ENCODE peak calls at places on chromosome 9, in six cellular contexts. One of them, this sample, is unnamed.

GRCh38 chr9:85166808-85167545 is 497.4 kb downstream of the NTRK2 start:
- DNase-seq in A549: no peak
- DNase-seq in SK-N-SH: no peak
- DNase-seq in GM12878: no peak
- DNase-seq in K562: no peak
- DNase-seq in HepG2: no peak
- DNase-seq in this sample: no peak

GRCh38 chr9:137007060-137007815 is 10.9 kb upstream of the CLIC3 start:
- DNase-seq in A549: no peak
- DNase-seq in GM12878: no peak
- DNase-seq in SK-N-SH: no peak
- DNase-seq in K562: no peak
- DNase-seq in HepG2: no peak
- DNase-seq in this sample: no peak

GRCh38 chr9:98772364-98773155 is 23.8 kb downstream of the ANKS6 start:
- DNase-seq in A549: no peak
- DNase-seq in HepG2: no peak
- DNase-seq in GM12878: no peak
- DNase-seq in K562: no peak
- DNase-seq in SK-N-SH: no peak
- DNase-seq in this sample: no peak

GRCh38 chr9:137129089-137129455 is 9.9 kb upstream of the GRIN1 start:
- DNase-seq in SK-N-SH: peak
- DNase-seq in K562: peak
- DNase-seq in GM12878: no peak
- DNase-seq in HepG2: no peak
- DNase-seq in A549: peak
- DNase-seq in this sample: no peak

GRCh38 chr9:118362123-118362522 is 657.9 kb downstream of the TLR4 start:
- DNase-seq in GM12878: no peak
- DNase-seq in SK-N-SH: no peak
- DNase-seq in A549: no peak
- DNase-seq in HepG2: no peak
- DNase-seq in K562: no peak
- DNase-seq in this sample: no peak

GRCh38 chr9:19231126-19232035 is 888 bp downstream of the DENND4C start:
- DNase-seq in HepG2: no peak
- DNase-seq in A549: peak
- DNase-seq in GM12878: no peak
- DNase-seq in K562: peak
- DNase-seq in SK-N-SH: peak
- DNase-seq in this sample: no peak

GRCh38 chr9:15529566-15530324 is 19.0 kb upstream of the PSIP1 start:
- DNase-seq in HepG2: no peak
- DNase-seq in K562: no peak
- DNase-seq in GM12878: peak
- DNase-seq in SK-N-SH: no peak
- DNase-seq in A549: no peak
- DNase-seq in this sample: no peak

GRCh38 chr9:112078432-112078831 is 96.7 kb downstream of the SUSD1 start:
- DNase-seq in HepG2: no peak
- DNase-seq in GM12878: peak
- DNase-seq in A549: no peak
- DNase-seq in SK-N-SH: no peak
- DNase-seq in K562: no peak
- DNase-seq in this sample: no peak

GRCh38 chr9:126791406-126792230 is 13.2 kb upstream of the ZBTB43 start:
- DNase-seq in K562: no peak
- DNase-seq in SK-N-SH: no peak
- DNase-seq in HepG2: peak
- DNase-seq in A549: peak
- DNase-seq in GM12878: no peak
- DNase-seq in this sample: no peak

GRCh38 chr9:98795970-98796363 is 388 bp downstream of the ANKS6 start:
- DNase-seq in HepG2: no peak
- DNase-seq in K562: peak
- DNase-seq in A549: no peak
- DNase-seq in GM12878: no peak
- DNase-seq in SK-N-SH: no peak
- DNase-seq in this sample: peak

GRCh38 chr9:114307323-114308250 is 15.3 kb upstream of the ORM1 start:
- DNase-seq in K562: no peak
- DNase-seq in GM12878: no peak
- DNase-seq in HepG2: no peak
- DNase-seq in SK-N-SH: no peak
- DNase-seq in A549: no peak
- DNase-seq in this sample: peak

GRCh38 chr9:127589955-127590370 is 22.1 kb upstream of the STXBP1 start:
- DNase-seq in HepG2: peak
- DNase-seq in SK-N-SH: peak
- DNase-seq in A549: peak
- DNase-seq in K562: peak
- DNase-seq in GM12878: no peak
- DNase-seq in this sample: peak

GRCh38 chr9:11946521-11946920 is 746.7 kb upstream of the TYRP1 start:
- DNase-seq in K562: no peak
- DNase-seq in SK-N-SH: no peak
- DNase-seq in GM12878: no peak
- DNase-seq in A549: no peak
- DNase-seq in HepG2: no peak
- DNase-seq in this sample: no peak

GRCh38 chr9:35002623-35003022 is 13.1 kb downstream of the DNAJB5 start:
- DNase-seq in A549: no peak
- DNase-seq in K562: no peak
- DNase-seq in HepG2: no peak
- DNase-seq in SK-N-SH: peak
- DNase-seq in GM12878: no peak
- DNase-seq in this sample: no peak

GRCh38 chr9:76886318-76886717 is 19.6 kb downstream of the PRUNE2 start:
- DNase-seq in K562: no peak
- DNase-seq in GM12878: no peak
- DNase-seq in SK-N-SH: no peak
- DNase-seq in A549: no peak
- DNase-seq in HepG2: no peak
- DNase-seq in this sample: no peak

GRCh38 chr9:7433508-7434292 is 365.9 kb downstream of the DMAC1 start:
- DNase-seq in HepG2: no peak
- DNase-seq in GM12878: no peak
- DNase-seq in K562: no peak
- DNase-seq in A549: no peak
- DNase-seq in SK-N-SH: no peak
- DNase-seq in this sample: no peak

GRCh38 chr9:110933350-110934001 is 104.8 kb downstream of the LPAR1 start:
- DNase-seq in SK-N-SH: no peak
- DNase-seq in HepG2: no peak
- DNase-seq in A549: no peak
- DNase-seq in GM12878: peak
- DNase-seq in K562: no peak
- DNase-seq in this sample: no peak

GRCh38 chr9:99118782-99119466 is 14.0 kb downstream of the TGFBR1 start:
- DNase-seq in HepG2: no peak
- DNase-seq in K562: no peak
- DNase-seq in SK-N-SH: no peak
- DNase-seq in GM12878: peak
- DNase-seq in A549: no peak
- DNase-seq in this sample: no peak

GRCh38 chr9:32378993-32379729 is 5.3 kb upstream of the ACO1 start:
- DNase-seq in A549: peak
- DNase-seq in SK-N-SH: peak
- DNase-seq in K562: peak
- DNase-seq in GM12878: peak
- DNase-seq in HepG2: peak
- DNase-seq in this sample: no peak
- TF ChIP-seq CHD2 in A549: no peak
- TF ChIP-seq CHD2 in SK-N-SH: peak
- TF ChIP-seq CHD2 in K562: no peak
- TF ChIP-seq CHD2 in GM12878: peak
- TF ChIP-seq CHD2 in HepG2: no peak
- TF ChIP-seq CHD2 in this sample: no peak

DNA sequence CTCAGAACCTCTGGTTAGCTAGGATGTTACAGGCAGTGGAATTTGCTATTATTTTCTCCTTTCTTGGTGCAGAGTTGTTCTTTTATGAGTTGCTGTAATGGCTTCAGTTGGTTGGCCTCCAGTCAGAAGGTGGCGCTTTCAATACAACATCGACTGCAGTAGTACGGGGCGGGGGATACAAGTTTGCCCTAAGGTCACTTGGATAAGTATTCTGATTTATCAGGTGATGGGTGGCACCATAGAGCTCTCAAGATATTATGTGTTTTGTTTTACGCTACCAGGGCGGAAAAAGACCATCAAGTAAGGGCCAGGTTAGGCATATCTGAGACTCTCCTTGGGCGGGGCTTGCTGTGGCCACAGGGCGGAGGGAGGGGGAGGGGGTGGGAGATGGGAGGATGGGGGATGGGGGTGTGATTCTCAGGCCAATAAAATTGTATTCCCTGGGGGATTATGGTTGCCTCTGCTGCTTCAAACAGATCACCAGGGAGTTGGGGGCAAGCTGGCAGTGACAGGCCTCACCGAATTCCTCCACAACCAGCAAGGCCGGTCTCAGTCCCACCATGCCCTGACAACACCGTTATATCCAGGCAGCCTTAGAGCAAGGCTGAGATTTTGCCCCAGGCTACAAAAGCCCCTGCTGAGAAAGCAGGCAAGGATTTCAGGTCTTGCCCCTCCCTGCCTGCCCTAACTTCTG is 15.9 kb upstream of the RNF38 start:
- DNase-seq in SK-N-SH: no peak
- DNase-seq in HepG2: no peak
- DNase-seq in K562: no peak
- DNase-seq in A549: peak
- DNase-seq in GM12878: no peak
- DNase-seq in this sample: peak
- TF ChIP-seq CHD2 in SK-N-SH: no peak
- TF ChIP-seq CHD2 in HepG2: no peak
- TF ChIP-seq CHD2 in K562: no peak
- TF ChIP-seq CHD2 in A549: no peak
- TF ChIP-seq CHD2 in GM12878: no peak
- TF ChIP-seq CHD2 in this sample: no peak

GRCh38 chr9:134939836-134940235 is 22.1 kb upstream of the FCN1 start:
- DNase-seq in A549: no peak
- DNase-seq in GM12878: no peak
- DNase-seq in HepG2: no peak
- DNase-seq in K562: no peak
- DNase-seq in SK-N-SH: no peak
- DNase-seq in this sample: no peak
- TF ChIP-seq CHD2 in A549: no peak
- TF ChIP-seq CHD2 in GM12878: no peak
- TF ChIP-seq CHD2 in HepG2: no peak
- TF ChIP-seq CHD2 in K562: no peak
- TF ChIP-seq CHD2 in SK-N-SH: no peak
- TF ChIP-seq CHD2 in this sample: no peak

GRCh38 chr9:73838871-73839270 is 658.3 kb upstream of the RORB start:
- DNase-seq in HepG2: no peak
- DNase-seq in K562: no peak
- DNase-seq in SK-N-SH: no peak
- DNase-seq in GM12878: no peak
- DNase-seq in A549: no peak
- DNase-seq in this sample: no peak
- TF ChIP-seq CHD2 in HepG2: no peak
- TF ChIP-seq CHD2 in K562: no peak
- TF ChIP-seq CHD2 in SK-N-SH: no peak
- TF ChIP-seq CHD2 in GM12878: no peak
- TF ChIP-seq CHD2 in A549: no peak
- TF ChIP-seq CHD2 in this sample: no peak

GRCh38 chr9:38417003-38417965 is 7.0 kb downstream of the IGFBPL1 start:
- DNase-seq in K562: peak
- DNase-seq in HepG2: peak
- DNase-seq in SK-N-SH: peak
- DNase-seq in GM12878: no peak
- DNase-seq in A549: peak
- DNase-seq in this sample: peak
- TF ChIP-seq CHD2 in K562: no peak
- TF ChIP-seq CHD2 in HepG2: no peak
- TF ChIP-seq CHD2 in SK-N-SH: no peak
- TF ChIP-seq CHD2 in GM12878: no peak
- TF ChIP-seq CHD2 in A549: no peak
- TF ChIP-seq CHD2 in this sample: no peak

This sample was measured in H1.